ENCODE peak calls at places on chromosomes 5 and 9, in six cellular contexts. F is GM23248; T is germinal center; P is cerebellar cortex; E is GM12865; L is CD4-positive, CD25-positive, alpha-beta regulatory T cell. Z is an unnamed sample.
A peak's percentile ranks its signal among the peaks of the same experiment; 100 is the strongest.

GRCh38 chr5:15003511-15003920 is 131.9 kb upstream of the ANKH start:
- DNase-seq in F (peak; percentile 89), T (peak; percentile 75), P (peak; percentile 91), E (peak; percentile 71), L (peak; percentile 38), Z (peak; percentile 93)

GRCh38 chr9:125119643-125120286 is 23.6 kb downstream of the SCAI start:
- DNase-seq in F (peak; percentile 70), T (no peak), P (no peak), E (no peak), L (no peak), Z (no peak)

GRCh38 chr9:14645648-14646047 is 47.6 kb downstream of the ZDHHC21 start:
- DNase-seq in F (peak; percentile 7), T (no peak), P (no peak), E (no peak), L (no peak), Z (no peak)

GRCh38 chr5:96434201-96434645 is 1.2 kb upstream of the PCSK1 start:
- DNase-seq in F (peak; percentile 84), T (no peak), P (peak; percentile 6), E (peak; percentile 65), L (no peak), Z (peak; percentile 42)

GRCh38 chr9:35380016-35380415 is 109.9 kb upstream of the RUSC2 start:
- DNase-seq in F (no peak), T (no peak), P (no peak), E (no peak), L (no peak), Z (no peak)

GRCh38 chr5:10860645-10861455 is 99.8 kb upstream of the DAP start:
- DNase-seq in F (peak; percentile 50), T (no peak), P (no peak), E (no peak), L (no peak), Z (no peak)

GRCh38 chr9:86768020-86768419 is 179.3 kb downstream of the GAS1 start:
- DNase-seq in F (no peak), T (no peak), P (no peak), E (no peak), L (no peak), Z (no peak)

GRCh38 chr9:129237195-129237611 is 59.1 kb upstream of the IER5L start:
- DNase-seq in F (peak; percentile 76), T (no peak), P (no peak), E (no peak), L (no peak), Z (no peak)

GRCh38 chr9:4657426-4658159 is 4.5 kb upstream of the PLPP6 start:
- DNase-seq in F (no peak), T (no peak), P (no peak), E (no peak), L (no peak), Z (no peak)

GRCh38 chr5:94746731-94747124 is 128.3 kb downstream of the SLF1 start:
- DNase-seq in F (no peak), T (peak; percentile 18), P (no peak), E (peak; percentile 75), L (no peak), Z (no peak)

GRCh38 chr5:35274839-35275509 is 44.7 kb upstream of the PRLR start:
- DNase-seq in F (no peak), T (no peak), P (no peak), E (no peak), L (no peak), Z (no peak)

GRCh38 chr9:98625728-98626127 is 83.0 kb downstream of the GABBR2 start:
- DNase-seq in F (no peak), T (no peak), P (no peak), E (no peak), L (no peak), Z (no peak)

GRCh38 chr5:121737120-121737519 is 114.6 kb upstream of the FTMT start:
- DNase-seq in F (no peak), T (no peak), P (no peak), E (no peak), L (no peak), Z (no peak)

GRCh38 chr9:71524996-71525580 is 243.2 kb downstream of the CEMIP2 start:
- DNase-seq in F (no peak), T (no peak), P (no peak), E (no peak), L (no peak), Z (no peak)